ENCODE peak calls at places on chromosomes 16 and 17, in eight cellular contexts. I is GM23338, D is suprapubic skin, Z is SK-N-SH, K is GM12878, V is H1, E is prostate gland, T is transverse colon. H is an unnamed sample.

GRCh38 chr16:88799569-88800276 is 3.9 kb upstream of the CDT1 start:
- DNase-seq in Z (no peak), D (no peak), K (no peak), V (no peak), E (no peak), I (no peak), T (no peak), H (no peak)

GRCh38 chr16:11621920-11622651 is 35.4 kb upstream of the LITAF start:
- DNase-seq in Z (peak), I (no peak), E (no peak), V (no peak), T (no peak), K (no peak), D (no peak), H (no peak)

GRCh38 chr16:46830417-46830901 is 521 bp downstream of the C16orf87 start:
- DNase-seq in I (peak), E (peak), D (peak), V (no peak), T (peak), K (no peak), Z (no peak), H (peak)

GRCh38 chr17:36920032-36921000 is 17.0 kb upstream of the LHX1 start:
- DNase-seq in K (no peak), E (no peak), D (no peak), V (peak), I (no peak), Z (no peak), T (no peak), H (no peak)

GRCh38 chr17:32523827-32524552 is 37.2 kb downstream of the CDK5R1 start:
- DNase-seq in E (no peak), I (no peak), K (peak), Z (no peak), V (no peak), D (no peak), T (no peak), H (no peak)

GRCh38 chr17:13182854-13183253 is 165.0 kb upstream of the ELAC2 start:
- DNase-seq in Z (no peak), E (no peak), T (peak), V (no peak), D (no peak), K (no peak), I (peak), H (no peak)

GRCh38 chr17:44272321-44272951 is 4.5 kb upstream of the SLC4A1 start:
- DNase-seq in I (no peak), T (no peak), V (no peak), E (no peak), K (no peak), Z (no peak), D (no peak), H (no peak)

GRCh38 chr17:48579738-48580543 is 1.8 kb upstream of the HOXB4 start:
- DNase-seq in E (no peak), V (no peak), Z (no peak), K (no peak), T (no peak), D (no peak), I (no peak), H (no peak)

GRCh38 chr17:75030161-75030560 is 16.6 kb downstream of the ATP5PD start:
- DNase-seq in E (no peak), K (no peak), T (no peak), D (no peak), V (no peak), Z (no peak), I (no peak), H (no peak)

GRCh38 chr17:50916026-50916707 is 50.0 kb upstream of the TOB1 start:
- DNase-seq in D (no peak), V (no peak), K (no peak), T (no peak), Z (no peak), I (no peak), E (no peak), H (no peak)

GRCh38 chr16:3960049-3960809 is 79.7 kb upstream of the CREBBP start:
- DNase-seq in T (no peak), I (no peak), Z (no peak), E (no peak), D (no peak), V (no peak), K (no peak), H (no peak)

GRCh38 chr17:34486781-34487180 is 92.6 kb upstream of the TMEM132E start:
- DNase-seq in E (no peak), I (no peak), K (no peak), V (no peak), D (no peak), T (no peak), Z (no peak), H (no peak)

DNA sequence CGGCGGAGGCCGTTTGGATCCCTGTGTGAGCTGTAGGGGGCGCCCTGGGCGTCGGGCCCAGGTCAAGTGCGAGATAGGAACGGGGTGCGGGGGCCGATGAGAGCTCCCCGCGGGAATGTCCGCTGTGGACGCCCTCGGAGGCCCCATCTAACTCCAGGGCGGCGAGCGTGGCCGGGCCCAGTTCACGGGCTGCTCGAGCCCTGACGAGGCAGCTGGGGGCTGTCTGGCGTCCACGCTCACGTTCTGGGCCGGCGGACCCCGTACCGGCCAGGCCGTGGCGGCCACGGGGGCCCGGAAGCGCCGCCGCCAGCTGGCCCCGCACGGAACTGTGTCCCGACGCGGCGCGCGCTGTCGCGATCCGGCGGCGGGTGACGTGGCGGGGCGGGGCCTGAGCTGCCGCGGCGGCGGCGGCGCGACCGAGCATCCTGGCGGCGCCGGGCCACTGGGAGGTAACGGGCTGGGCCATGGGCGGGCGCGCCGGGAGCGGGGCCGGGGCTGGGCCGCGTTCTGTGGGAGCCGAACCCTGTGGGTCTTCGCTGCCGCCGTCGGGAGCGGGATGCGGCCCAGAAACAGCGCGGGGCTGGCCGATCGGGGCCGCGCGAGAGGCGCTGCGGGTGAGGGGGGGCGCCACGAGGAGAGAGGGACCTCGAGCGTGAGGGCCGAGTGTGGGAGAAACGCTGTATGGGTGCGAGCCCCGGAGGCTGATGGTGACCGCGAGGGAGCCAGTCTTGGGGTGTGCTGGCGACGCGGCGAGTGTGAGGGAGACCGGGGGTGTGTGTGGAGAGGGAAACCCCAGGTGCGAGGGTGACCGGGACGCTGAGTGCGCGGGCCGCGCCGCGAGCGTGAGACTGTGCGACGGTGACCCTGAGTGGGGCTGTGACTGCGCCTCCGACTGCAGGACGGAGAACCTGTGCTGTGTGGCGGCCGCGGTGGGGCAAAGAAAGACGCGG is at the start of gene SLC7A6:
- DNase-seq in I (peak), T (peak), Z (peak), E (peak), D (peak), K (no peak), V (peak), H (peak)
- TF ChIP-seq POLR2AphosphoS5 in I (no peak), T (no peak), Z (peak), E (no peak), D (peak), K (no peak), V (peak), H (peak)

GRCh38 chr17:38619451-38619795 is 13.7 kb upstream of the SRCIN1 start:
- DNase-seq in E (no peak), K (no peak), T (no peak), Z (no peak), D (no peak), V (no peak), I (no peak), H (no peak)

GRCh38 chr17:38620551-38621277 is 15.0 kb upstream of the SRCIN1 start:
- DNase-seq in I (no peak), Z (no peak), D (peak), E (no peak), K (no peak), V (no peak), T (no peak), H (no peak)

GRCh38 chr17:38617967-38618760 is 12.4 kb upstream of the SRCIN1 start:
- DNase-seq in Z (no peak), V (no peak), I (no peak), T (no peak), D (peak), E (no peak), K (no peak), H (no peak)

GRCh38 chr17:38621538-38621937 is 15.8 kb upstream of the SRCIN1 start:
- DNase-seq in D (no peak), K (no peak), V (peak), Z (no peak), T (no peak), I (no peak), E (no peak), H (no peak)

DNA sequence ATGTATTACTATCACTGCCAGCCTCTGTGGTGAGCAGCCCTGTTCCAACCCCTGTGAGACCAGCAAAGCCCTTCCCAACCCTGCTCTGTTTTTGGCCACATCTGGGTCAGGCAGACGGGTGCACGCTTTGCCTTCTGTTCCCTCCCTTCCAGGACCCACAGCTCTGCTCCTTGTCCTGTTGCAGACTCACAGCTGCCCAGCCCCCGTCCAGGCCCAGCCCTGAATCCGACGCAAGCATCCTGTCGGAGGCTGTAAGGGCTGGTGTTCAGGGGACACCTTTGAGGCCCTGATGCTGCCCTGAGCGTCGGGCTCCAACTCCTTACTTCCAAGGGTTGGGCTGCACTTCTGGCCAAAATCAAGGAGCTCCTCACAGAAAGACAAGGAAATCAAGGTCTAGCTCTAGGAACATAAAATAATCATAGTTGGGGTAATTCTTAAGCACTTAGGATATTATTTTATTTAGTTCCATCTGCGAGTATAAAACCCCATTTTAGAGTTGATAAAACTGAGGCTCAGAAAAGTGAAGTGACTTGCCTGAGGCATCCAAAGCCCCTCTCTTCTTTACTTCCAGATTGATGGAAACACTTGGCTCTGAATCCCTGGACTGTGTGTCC is 14.3 kb upstream of the SRCIN1 start:
- DNase-seq in T (no peak), I (peak), V (no peak), E (no peak), K (no peak), Z (no peak), D (peak), H (no peak)
- H3K4me3 ChIP-seq in T (no peak), I (no peak), V (no peak), E (no peak), K (no peak), Z (no peak), D (no peak), H (no peak)

GRCh38 chr16:75239463-75240122 is 11.8 kb downstream of the BCAR1 start:
- DNase-seq in D (peak), V (no peak), I (no peak), E (no peak), T (no peak), K (no peak), Z (no peak), H (no peak)

GRCh38 chr16:75238132-75238852 is 13.1 kb downstream of the BCAR1 start:
- DNase-seq in K (no peak), I (no peak), T (peak), E (peak), D (peak), Z (peak), V (no peak), H (peak)

GRCh38 chr16:75236736-75237397 is 14.6 kb downstream of the BCAR1 start:
- DNase-seq in D (no peak), E (no peak), V (no peak), T (no peak), I (no peak), Z (no peak), K (no peak), H (no peak)

GRCh38 chr16:75237398-75238131 is 13.9 kb downstream of the BCAR1 start:
- DNase-seq in I (no peak), Z (no peak), E (no peak), D (no peak), V (no peak), T (no peak), K (no peak), H (no peak)

GRCh38 chr16:75238853-75239371 is 12.5 kb downstream of the BCAR1 start:
- DNase-seq in D (no peak), I (no peak), V (no peak), Z (peak), E (no peak), K (no peak), T (no peak), H (no peak)
- TF ChIP-seq POLR2AphosphoS5 in D (no peak), I (no peak), V (no peak), Z (no peak), E (no peak), K (no peak), T (no peak), H (no peak)

DNA sequence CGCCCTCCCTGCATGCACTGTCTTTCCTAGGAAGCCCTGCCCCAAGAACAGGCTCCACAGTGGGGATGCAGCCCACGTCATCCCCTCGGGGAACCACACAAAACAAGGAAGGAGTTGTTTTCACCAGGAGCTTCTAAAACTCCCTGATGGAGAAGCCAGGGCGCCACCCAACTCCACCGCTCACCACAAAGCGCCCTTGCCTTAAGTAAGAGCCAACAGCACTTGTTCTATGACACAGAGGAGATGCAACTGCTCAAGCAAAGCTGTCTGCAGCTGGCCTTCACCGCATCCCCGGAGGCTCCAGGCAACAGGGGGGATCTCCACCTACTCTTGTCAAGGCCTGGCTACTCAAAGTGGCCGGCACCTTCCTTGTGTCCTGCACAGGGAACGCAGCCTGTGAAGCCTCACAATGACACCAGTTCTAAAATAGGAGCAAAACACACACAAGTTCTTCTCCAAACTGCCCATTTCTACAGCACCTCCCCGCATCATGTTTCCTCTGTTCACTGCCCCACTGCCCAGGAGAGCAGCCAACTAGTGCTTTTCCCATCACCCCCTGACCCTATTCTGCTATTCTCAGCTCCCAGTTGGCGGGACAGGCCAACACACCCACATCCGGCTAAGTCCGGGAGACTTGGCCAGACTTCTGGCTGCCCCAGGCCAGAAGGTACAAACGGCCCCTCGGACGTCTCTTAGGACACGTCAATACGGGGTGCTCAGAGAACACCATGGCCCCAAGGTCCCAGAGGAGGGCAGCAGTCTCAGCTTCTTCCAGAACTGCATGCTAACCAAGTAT is 24.2 kb downstream of the MPG start:
- DNase-seq in E (no peak), Z (no peak), T (no peak), D (no peak), V (no peak), I (no peak), K (no peak), H (no peak)
- H3K4me3 ChIP-seq in E (no peak), Z (no peak), T (no peak), D (no peak), V (no peak), I (no peak), K (no peak), H (no peak)

GRCh38 chr17:27495460-27495859 is 39.2 kb downstream of the KSR1 start:
- DNase-seq in Z (no peak), K (no peak), D (no peak), E (no peak), V (no peak), T (no peak), I (no peak), H (no peak)

GRCh38 chr17:27496005-27496404 is 39.8 kb downstream of the KSR1 start:
- DNase-seq in T (no peak), V (no peak), Z (no peak), K (no peak), D (no peak), I (no peak), E (no peak), H (no peak)

GRCh38 chr17:27493088-27493487 is 36.8 kb downstream of the KSR1 start:
- DNase-seq in E (no peak), Z (no peak), I (no peak), K (no peak), T (no peak), D (no peak), V (no peak), H (no peak)

GRCh38 chr17:27492470-27492869 is 36.2 kb downstream of the KSR1 start:
- DNase-seq in V (no peak), D (no peak), Z (no peak), E (no peak), I (no peak), K (no peak), T (no peak), H (no peak)

DNA sequence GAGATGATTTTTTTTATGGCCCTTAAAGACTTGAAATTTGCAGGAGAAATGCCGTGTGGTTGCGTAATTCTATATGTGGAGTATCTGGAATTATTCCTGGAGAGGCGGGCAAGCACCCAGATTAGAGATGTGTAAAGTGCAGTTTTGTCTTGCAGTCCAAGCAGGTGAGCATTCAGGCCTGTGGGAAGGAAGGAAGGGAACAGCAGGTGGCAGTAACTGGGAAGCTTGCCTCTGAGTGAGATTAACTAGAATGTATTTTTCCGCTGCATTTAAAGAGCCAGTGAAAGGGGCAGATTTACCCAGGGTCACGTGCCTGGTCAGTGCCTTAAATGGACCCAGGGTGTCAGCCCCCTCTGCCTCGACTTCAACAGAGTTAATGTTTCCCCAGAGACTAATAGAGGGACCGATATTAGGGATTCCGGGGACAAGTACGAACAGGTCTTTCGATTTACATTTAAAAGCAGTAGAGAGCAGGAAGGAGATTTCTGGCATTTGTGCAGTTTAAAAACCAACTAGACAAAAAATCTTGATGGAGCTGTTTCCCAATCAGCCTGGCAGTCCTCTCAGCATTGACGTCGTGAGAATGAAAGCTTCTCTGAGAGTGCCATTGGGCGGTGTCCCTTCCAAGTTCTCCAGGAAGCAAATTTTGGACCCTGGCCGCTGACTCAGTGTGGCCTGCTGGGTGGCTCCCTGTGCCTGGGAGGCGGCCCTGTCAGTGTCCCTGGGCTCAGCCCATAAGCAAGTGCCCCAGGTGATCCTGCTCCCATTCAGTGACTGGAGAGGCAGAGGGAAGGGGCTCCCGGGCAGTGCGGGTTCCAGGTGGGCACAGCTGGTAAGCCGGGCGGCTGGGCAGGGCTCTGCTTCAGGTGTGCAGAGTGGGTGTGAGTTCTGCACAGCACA is 38.2 kb downstream of the KSR1 start:
- DNase-seq in K (no peak), E (peak), Z (no peak), D (peak), V (no peak), I (peak), T (peak), H (peak)
- TF ChIP-seq POLR2AphosphoS5 in K (no peak), E (peak), Z (no peak), D (no peak), V (no peak), I (no peak), T (no peak), H (peak)

GRCh38 chr16:54285414-54286066 is 1.0 kb downstream of the IRX3 start:
- DNase-seq in K (no peak), E (peak), T (no peak), Z (peak), I (peak), V (no peak), D (peak), H (peak)

GRCh38 chr16:54282923-54283734 is 3.5 kb downstream of the IRX3 start:
- DNase-seq in T (no peak), E (no peak), I (peak), V (peak), Z (no peak), D (no peak), K (no peak), H (no peak)

GRCh38 chr16:54284931-54285413 is 1.6 kb downstream of the IRX3 start:
- DNase-seq in V (peak), D (no peak), Z (peak), E (no peak), I (peak), T (no peak), K (no peak), H (no peak)

GRCh38 chr16:54283735-54284318 is 2.8 kb downstream of the IRX3 start:
- DNase-seq in E (no peak), T (no peak), Z (no peak), K (no peak), D (no peak), V (peak), I (peak), H (no peak)

DNA sequence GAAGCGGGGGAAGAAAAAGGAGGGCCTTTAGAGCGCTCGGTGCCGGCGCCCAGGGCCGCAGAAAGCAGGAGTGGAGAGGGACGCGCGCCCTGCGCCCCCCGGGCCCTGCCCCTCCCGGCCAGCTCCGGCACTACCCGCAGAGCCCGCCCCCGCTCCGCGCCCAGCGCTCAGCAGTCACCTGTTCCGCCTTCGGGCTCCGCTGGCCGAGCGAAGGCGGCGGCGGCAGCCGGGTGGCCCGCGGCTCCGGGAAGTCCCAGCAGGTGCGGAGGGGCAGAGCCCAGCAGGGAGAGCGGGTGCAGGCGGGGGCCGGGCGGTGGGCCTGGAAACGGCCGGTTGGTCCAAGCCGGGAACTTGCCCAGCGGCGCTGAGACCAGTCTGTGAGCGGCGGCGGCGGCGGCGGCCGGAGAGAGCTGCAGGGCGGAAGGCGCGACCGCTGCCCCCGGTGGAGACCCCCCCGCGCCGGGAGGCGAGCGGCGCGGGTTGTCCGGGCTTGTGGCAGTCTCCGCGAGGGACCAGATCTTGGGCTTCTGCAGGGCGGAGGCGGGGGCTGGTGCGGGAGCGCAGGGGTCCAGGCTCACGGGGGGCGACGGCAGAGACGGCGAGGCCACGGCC is 2.2 kb downstream of the IRX3 start:
- DNase-seq in Z (peak), T (peak), E (peak), K (no peak), I (peak), D (peak), V (peak), H (peak)
- H3K4me3 ChIP-seq in Z (peak), T (peak), E (peak), K (no peak), I (peak), D (peak), V (peak), H (peak)

GRCh38 chr17:64500923-64501765 is 4.3 kb upstream of the POLG2 start:
- DNase-seq in Z (no peak), E (no peak), V (no peak), I (no peak), T (no peak), D (no peak), K (no peak), H (no peak)
- TF ChIP-seq POLR2AphosphoS5 in Z (peak), E (no peak), V (peak), I (no peak), T (no peak), D (no peak), K (peak), H (no peak)